ENCODE peak calls at places on chromosome 5, in eight cellular contexts. A is mammary epithelial cell, Q is endothelial cell of umbilical vein, L is A673, K is cardiac fibroblast, T is uterus, Y is AG04449, H is DND-41. R is an unnamed sample.

GRCh38 chr5:1666812-1667588 is 132.6 kb downstream of the MRPL36 start:
- DNase-seq in H (no peak), Q (no peak), L (peak), Y (no peak), A (no peak), K (peak), T (no peak), R (no peak)

GRCh38 chr5:152104211-152104610 is 179.6 kb upstream of the GLRA1 start:
- DNase-seq in T (no peak), K (no peak), H (no peak), L (no peak), Q (no peak), A (no peak), Y (no peak), R (no peak)

GRCh38 chr5:81014348-81014747 is 54.2 kb downstream of the RASGRF2 start:
- DNase-seq in L (peak), Y (no peak), A (peak), H (peak), K (no peak), T (no peak), Q (no peak), R (no peak)

GRCh38 chr5:1003296-1003937 is 5.2 kb upstream of the NKD2 start:
- DNase-seq in H (no peak), Q (no peak), T (peak), Y (no peak), A (peak), K (no peak), L (no peak), R (no peak)

GRCh38 chr5:173295796-173296195 is 32.4 kb downstream of the STC2 start:
- DNase-seq in K (no peak), A (no peak), Y (no peak), L (no peak), Q (no peak), H (no peak), T (no peak), R (no peak)

GRCh38 chr5:60514152-60514551 is 185.8 kb downstream of the DEPDC1B start:
- DNase-seq in H (no peak), K (no peak), A (no peak), T (no peak), Y (no peak), L (no peak), Q (no peak), R (no peak)

GRCh38 chr5:176373100-176373818 is 8.0 kb downstream of the ARL10 start:
- DNase-seq in Q (no peak), A (no peak), Y (no peak), T (peak), L (no peak), H (no peak), K (peak), R (no peak)

GRCh38 chr5:103234239-103234975 is 24.2 kb upstream of the MACIR start:
- DNase-seq in Q (no peak), Y (no peak), K (peak), L (no peak), H (no peak), T (no peak), A (no peak), R (no peak)

GRCh38 chr5:100668511-100668910 is 133.3 kb downstream of the FAM174A start:
- DNase-seq in Y (no peak), Q (peak), A (peak), T (no peak), L (peak), H (no peak), K (peak), R (no peak)

GRCh38 chr5:172727551-172727950 is 43.4 kb downstream of the DUSP1 start:
- DNase-seq in Y (no peak), A (no peak), L (no peak), T (no peak), Q (no peak), K (no peak), H (no peak), R (no peak)

GRCh38 chr5:137831526-137831925 is 36.1 kb upstream of the MYOT start:
- DNase-seq in Q (no peak), Y (no peak), H (no peak), A (no peak), T (no peak), K (peak), L (no peak), R (no peak)

GRCh38 chr5:31096238-31096865 is 97.1 kb upstream of the CDH6 start:
- DNase-seq in T (no peak), A (no peak), K (peak), L (no peak), Q (no peak), Y (no peak), H (no peak), R (no peak)

GRCh38 chr5:137604348-137605095 is 105.4 kb upstream of the SPOCK1 start:
- DNase-seq in T (no peak), Q (no peak), A (no peak), H (no peak), L (no peak), Y (no peak), K (no peak), R (no peak)

GRCh38 chr5:93342563-93343061 is 238.4 kb downstream of the NR2F1-AS1 start:
- DNase-seq in H (no peak), T (no peak), L (no peak), Q (no peak), K (no peak), A (no peak), Y (no peak), R (peak)

GRCh38 chr5:68533571-68534051 is 318.1 kb downstream of the PIK3R1 start:
- DNase-seq in H (no peak), A (no peak), T (no peak), Y (no peak), Q (no peak), L (peak), K (no peak), R (no peak)

GRCh38 chr5:68529581-68529980 is 314.0 kb downstream of the PIK3R1 start:
- DNase-seq in A (no peak), K (peak), T (no peak), Y (no peak), L (no peak), Q (peak), H (no peak), R (no peak)

GRCh38 chr5:68533051-68533450 is 317.5 kb downstream of the PIK3R1 start:
- DNase-seq in Y (no peak), H (no peak), Q (no peak), K (no peak), L (no peak), A (no peak), T (no peak), R (no peak)

GRCh38 chr5:68531970-68532369 is 316.4 kb downstream of the PIK3R1 start:
- DNase-seq in Q (no peak), H (no peak), K (no peak), A (no peak), L (no peak), T (no peak), Y (no peak), R (no peak)

GRCh38 chr5:68528877-68529276 is 313.3 kb downstream of the PIK3R1 start:
- DNase-seq in Y (peak), K (no peak), L (no peak), T (no peak), Q (no peak), A (no peak), H (no peak), R (no peak)
- H3K4me3 ChIP-seq in Y (no peak), K (no peak), L (no peak), T (no peak), Q (no peak), A (no peak), H (no peak), R (no peak)

DNA sequence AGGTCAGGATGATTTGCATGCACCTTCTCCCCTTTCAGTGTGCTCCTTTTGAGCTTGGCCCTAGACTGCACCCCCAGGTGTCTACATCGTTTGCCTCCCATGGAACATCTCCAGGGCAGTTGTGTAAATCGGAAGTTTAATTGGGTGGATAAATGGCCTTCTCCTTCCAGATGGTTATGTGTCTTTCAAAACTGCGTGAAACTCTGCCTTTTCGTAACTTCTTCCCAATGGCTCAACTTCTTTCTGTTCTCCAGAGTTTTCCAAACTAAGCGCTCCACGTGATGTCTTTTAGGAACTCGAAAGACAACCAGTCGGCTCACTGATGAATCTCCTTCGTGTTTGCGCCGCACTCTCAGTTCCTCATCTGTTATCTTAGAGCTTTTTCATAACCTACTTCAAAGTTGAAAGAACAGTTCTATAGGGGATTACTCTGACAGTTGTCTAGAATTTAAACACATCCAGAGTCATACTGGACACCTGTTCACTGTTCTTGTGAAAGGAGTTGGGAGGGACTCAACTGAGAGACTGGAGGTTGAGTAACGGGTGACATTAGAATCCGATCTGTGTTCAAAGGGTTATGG is 1.8 kb downstream of the ADAMTS19 start:
- DNase-seq in A (no peak), Q (no peak), K (no peak), H (no peak), L (no peak), Y (no peak), T (no peak), R (no peak)
- TF ChIP-seq CTCF in A (no peak), Q (no peak), K (no peak), H (no peak), L (no peak), Y (no peak), T (no peak), R (no peak)

DNA sequence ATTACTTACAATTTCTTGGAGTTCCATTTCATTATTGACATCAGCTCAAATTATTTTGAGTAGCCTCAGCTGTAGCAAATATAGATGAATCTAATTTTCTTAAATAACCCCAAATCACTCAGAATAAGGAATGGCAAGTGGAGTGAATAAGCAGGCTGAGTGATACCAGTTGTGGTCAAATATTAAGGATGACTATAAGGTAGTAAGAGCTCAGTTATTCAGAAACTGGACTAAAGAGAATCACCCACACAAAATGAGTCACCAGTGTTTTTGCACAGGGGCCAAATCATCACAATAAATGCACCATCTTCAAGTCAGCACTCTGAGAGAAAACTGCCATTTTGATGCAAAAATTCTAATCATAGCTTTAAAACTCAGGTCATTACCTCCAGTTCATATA is 128.9 kb upstream of the TARS1 start:
- DNase-seq in A (peak), Q (peak), Y (peak), T (no peak), H (no peak), L (no peak), K (peak), R (no peak)
- H3K4me3 ChIP-seq in A (no peak), Q (no peak), Y (no peak), T (no peak), H (no peak), L (no peak), K (no peak), R (no peak)

GRCh38 chr5:108094808-108095207 is 287.1 kb downstream of the FBXL17 start:
- DNase-seq in L (no peak), A (no peak), K (peak), Y (no peak), H (no peak), T (no peak), Q (peak), R (no peak)
- TF ChIP-seq CTCF in L (no peak), A (no peak), K (no peak), Y (no peak), H (no peak), T (no peak), Q (no peak), R (no peak)

GRCh38 chr5:134132372-134133212 is 18.1 kb downstream of the TCF7 start:
- DNase-seq in K (no peak), A (no peak), Q (no peak), H (peak), Y (no peak), T (no peak), L (no peak), R (peak)

GRCh38 chr5:134133995-134134541 is 19.6 kb downstream of the TCF7 start:
- DNase-seq in K (no peak), H (no peak), Q (no peak), A (no peak), L (no peak), Y (no peak), T (peak), R (no peak)

GRCh38 chr5:134135091-134135655 is 20.7 kb downstream of the TCF7 start:
- DNase-seq in Q (no peak), Y (no peak), L (no peak), H (no peak), T (peak), A (no peak), K (no peak), R (no peak)

GRCh38 chr5:134131578-134132350 is 17.3 kb downstream of the TCF7 start:
- DNase-seq in Q (no peak), H (no peak), L (no peak), Y (no peak), A (no peak), T (no peak), K (no peak), R (no peak)

DNA sequence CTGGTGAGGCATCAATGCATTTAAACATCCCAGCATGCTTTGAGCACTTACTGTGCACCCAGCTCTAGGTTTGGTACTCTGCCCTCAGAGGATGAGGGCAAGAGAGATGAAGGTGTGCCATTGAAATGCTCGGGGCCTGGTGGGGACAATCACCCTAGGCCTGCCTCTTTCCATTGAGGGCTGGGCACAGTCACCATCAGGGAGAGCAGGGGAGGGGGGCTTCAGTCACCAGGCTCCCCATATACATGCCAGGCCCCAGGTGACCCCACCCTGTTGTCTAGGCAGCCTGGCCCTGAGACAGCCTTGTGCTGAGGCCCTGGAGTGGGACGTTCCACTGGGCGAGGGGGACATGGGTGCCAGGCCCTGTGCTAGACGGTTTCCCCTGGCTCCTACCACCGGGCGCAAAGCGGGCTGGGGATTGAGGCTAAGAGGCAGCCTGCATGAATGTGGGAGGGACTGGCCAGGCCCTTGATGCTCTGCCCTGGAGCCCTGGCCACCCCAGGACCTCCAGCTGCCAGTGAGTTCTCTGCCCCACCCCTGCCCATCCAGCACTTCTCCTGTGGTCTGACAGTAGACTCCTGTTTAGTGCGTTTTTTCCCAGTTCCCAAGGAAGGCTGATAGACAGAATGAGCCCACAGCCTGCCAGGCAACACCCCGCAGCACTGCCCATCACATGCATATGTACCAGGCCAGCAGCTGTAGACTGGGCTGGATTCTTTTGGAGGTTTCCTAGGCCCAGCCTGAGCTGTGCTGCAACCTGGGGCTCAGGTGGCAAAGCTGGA is 18.9 kb downstream of the TCF7 start:
- DNase-seq in L (no peak), K (no peak), Q (no peak), T (peak), H (no peak), Y (no peak), A (no peak), R (no peak)
- H3K4me3 ChIP-seq in L (no peak), K (no peak), Q (no peak), T (no peak), H (no peak), Y (no peak), A (no peak), R (peak)

R was measured in GM12865.